ENCODE peak calls at places on chromosomes 1 and 21, in five cellular contexts. E, Z, N, O and C are unnamed samples.

GRCh38 chr21:45127937-45128336 is 53.6 kb downstream of the ADARB1 start:
- DNase-seq in N (no peak), O (no peak), E (no peak), Z (no peak), C (no peak)

GRCh38 chr21:38743772-38744529 is 61.8 kb upstream of the ETS2 start:
- DNase-seq in N (no peak), O (no peak), Z (no peak), E (no peak), C (no peak)

GRCh38 chr1:6599141-6599975 is 3.3 kb downstream of the KLHL21 start:
- DNase-seq in N (no peak), Z (no peak), E (no peak), O (no peak), C (no peak)

GRCh38 chr1:112298558-112298957 is 97.5 kb upstream of the CTTNBP2NL start:
- DNase-seq in O (no peak), E (peak), Z (peak), N (peak), C (peak)

GRCh38 chr1:226618380-226618779 is 69.8 kb downstream of the STUM start:
- DNase-seq in O (no peak), Z (no peak), E (no peak), N (no peak), C (no peak)

GRCh38 chr1:53585116-53585515 is 125.9 kb downstream of the DMRTB1 start:
- DNase-seq in Z (peak), N (no peak), O (peak), E (no peak), C (no peak)

GRCh38 chr1:6460349-6461236 is 5.4 kb downstream of the TNFRSF25 start:
- DNase-seq in O (no peak), N (no peak), E (no peak), Z (no peak), C (no peak)

GRCh38 chr21:36700295-36700960 is 1.5 kb downstream of the SIM2 start:
- DNase-seq in O (no peak), Z (no peak), E (no peak), N (no peak), C (no peak)

GRCh38 chr1:56411021-56411420 is 168.3 kb downstream of the PLPP3 start:
- DNase-seq in E (no peak), Z (no peak), O (no peak), N (no peak), C (no peak)

GRCh38 chr1:5374176-5374575 is 618.0 kb downstream of the NPHP4 start:
- DNase-seq in N (no peak), O (no peak), E (no peak), Z (no peak), C (no peak)

GRCh38 chr1:150596095-150596892 is 16.9 kb upstream of the MCL1 start:
- DNase-seq in Z (peak), O (no peak), E (no peak), N (no peak), C (no peak)

GRCh38 chr1:151175910-151176309 is at the start of gene TMOD4:
- DNase-seq in N (peak), O (no peak), E (peak), Z (peak), C (no peak)

GRCh38 chr1:247357781-247358211 is 26.1 kb upstream of the ZNF496 start:
- DNase-seq in Z (peak), N (no peak), O (peak), E (peak), C (no peak)

GRCh38 chr1:101996830-101997485 is at the start of gene OLFM3:
- DNase-seq in O (no peak), N (peak), E (no peak), Z (no peak), C (no peak)

GRCh38 chr21:39180429-39181019 is 2.7 kb downstream of the PSMG1 start:
- DNase-seq in N (no peak), E (peak), O (no peak), Z (no peak), C (no peak)

GRCh38 chr1:231866392-231867331 is 240.1 kb downstream of the DISC1 start:
- DNase-seq in Z (peak), N (peak), O (no peak), E (peak), C (peak)
- TF ChIP-seq RCOR1 in Z (no peak), N (no peak), O (no peak), E (no peak), C (no peak)

GRCh38 chr1:3409737-3410434 is 44.6 kb upstream of the ARHGEF16 start:
- DNase-seq in Z (peak), E (no peak), N (peak), O (no peak), C (peak)
- TF ChIP-seq CTCF in Z (peak), E (peak), N (peak), O (no peak), C (peak)

DNA sequence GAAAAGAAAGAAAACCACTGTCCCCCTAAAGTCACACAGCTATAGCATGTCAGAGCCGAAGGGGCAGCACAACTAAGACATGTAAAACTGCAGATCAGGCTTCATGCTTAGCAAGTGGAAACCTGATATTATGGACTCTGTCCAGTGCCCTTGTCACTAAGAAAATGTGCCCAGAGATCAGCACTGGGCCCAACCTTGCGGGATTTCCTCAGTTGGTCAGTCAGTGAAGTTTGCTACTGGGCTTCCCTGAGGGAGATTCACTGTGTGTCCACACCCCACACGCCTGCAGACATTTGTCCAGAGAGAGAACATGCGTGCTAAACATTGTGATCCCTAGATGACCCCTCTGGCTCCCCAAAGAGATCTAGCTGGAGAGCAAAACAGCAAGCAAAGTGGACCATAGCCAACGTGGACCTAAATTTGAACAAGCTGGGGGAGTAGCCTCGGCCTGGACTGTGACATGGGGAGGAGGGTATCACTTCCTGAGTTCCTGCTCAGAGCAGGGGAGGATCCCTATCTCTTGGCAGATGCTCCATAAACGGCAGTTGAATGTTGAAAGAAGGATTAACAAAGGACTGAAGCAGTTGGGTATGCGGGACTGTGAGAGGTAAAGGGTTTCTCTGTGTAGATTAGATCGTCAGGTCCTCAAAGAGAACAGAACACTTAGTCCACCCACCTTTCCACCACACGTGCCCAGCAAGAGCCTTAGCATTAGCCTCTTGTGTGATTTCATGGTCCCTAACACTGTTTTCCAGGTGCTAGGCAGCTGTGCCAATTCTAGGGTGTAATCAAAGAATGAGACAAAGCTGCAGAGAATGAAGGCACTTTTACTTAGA is 53.6 kb downstream of the GLUL start:
- DNase-seq in Z (no peak), N (no peak), E (peak), O (no peak), C (no peak)
- TF ChIP-seq RFX5 in Z (no peak), N (no peak), E (no peak), O (no peak), C (no peak)

GRCh38 chr1:197197430-197197997 is 51.0 kb upstream of the ASPM start:
- DNase-seq in O (no peak), N (no peak), Z (no peak), E (peak), C (no peak)
- TF ChIP-seq RCOR1 in O (no peak), N (no peak), Z (no peak), E (no peak), C (no peak)

GRCh38 chr1:38502772-38503171 is 356.8 kb downstream of the RRAGC start:
- DNase-seq in Z (no peak), O (no peak), N (no peak), E (no peak), C (no peak)
- TF ChIP-seq CTCF in Z (peak), O (peak), N (peak), E (peak), C (no peak)

DNA sequence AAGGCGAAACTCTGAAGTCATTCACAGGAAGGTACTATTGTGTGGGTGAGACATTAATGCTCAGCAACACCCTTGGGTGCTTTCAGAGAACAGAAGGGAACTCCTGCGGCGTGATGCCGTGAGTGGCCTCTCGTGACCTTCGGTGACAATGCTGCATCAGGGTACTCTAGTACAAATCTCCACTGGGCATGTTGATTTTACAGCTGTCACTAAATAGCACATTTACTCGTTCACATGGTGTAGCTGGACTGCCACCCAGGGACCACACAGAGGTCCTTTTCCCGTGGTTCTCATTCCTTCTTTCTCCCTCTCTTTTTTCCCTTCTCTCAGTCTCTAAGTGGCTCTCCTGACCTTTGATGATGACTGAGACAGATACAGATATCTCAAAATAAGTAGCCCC is 223.6 kb upstream of the FMN2 start:
- DNase-seq in Z (no peak), O (no peak), N (peak), E (no peak), C (no peak)
- TF ChIP-seq RFX5 in Z (no peak), O (no peak), N (no peak), E (no peak), C (no peak)